ENCODE peak calls at places on chromosomes 12 and 14, in four cellular contexts. One of them, this sample, is unnamed.

GRCh38 chr12:50147281-50147680 is 19.9 kb downstream of the CERS5 start:
- DNase-seq in foreskin fibroblast: no peak
- DNase-seq in IMR-90: no peak
- DNase-seq in AG04450: no peak
- DNase-seq in this sample: no peak

GRCh38 chr14:35254736-35255135 is 37.4 kb upstream of the PSMA6 start:
- DNase-seq in AG04450: no peak
- DNase-seq in IMR-90: no peak
- DNase-seq in foreskin fibroblast: no peak
- DNase-seq in this sample: no peak

GRCh38 chr14:88005978-88006851 is 1.3 kb downstream of the GPR65 start:
- DNase-seq in IMR-90: no peak
- DNase-seq in AG04450: no peak
- DNase-seq in foreskin fibroblast: no peak
- DNase-seq in this sample: peak; percentile 36

GRCh38 chr12:118151755-118152154 is 15.8 kb downstream of the PEBP1 start:
- DNase-seq in AG04450: no peak
- DNase-seq in foreskin fibroblast: no peak
- DNase-seq in IMR-90: no peak
- DNase-seq in this sample: no peak

GRCh38 chr12:21918456-21918855 is 22.8 kb downstream of the ABCC9 start:
- DNase-seq in IMR-90: no peak
- DNase-seq in foreskin fibroblast: no peak
- DNase-seq in AG04450: no peak
- DNase-seq in this sample: no peak

GRCh38 chr14:45467023-45467422 is 214.0 kb upstream of the MIS18BP1 start:
- DNase-seq in foreskin fibroblast: no peak
- DNase-seq in IMR-90: no peak
- DNase-seq in AG04450: no peak
- DNase-seq in this sample: no peak

GRCh38 chr12:27446436-27446835 is at the start of gene SMCO2:
- DNase-seq in IMR-90: no peak
- DNase-seq in AG04450: no peak
- DNase-seq in foreskin fibroblast: no peak
- DNase-seq in this sample: no peak

GRCh38 chr12:124913474-124914391 is 717 bp downstream of the UBC start:
- DNase-seq in foreskin fibroblast: peak; percentile 50
- DNase-seq in IMR-90: peak; percentile 68
- DNase-seq in AG04450: no peak
- DNase-seq in this sample: peak; percentile 85

GRCh38 chr12:109967383-109968031 is 28.7 kb downstream of the GIT2 start:
- DNase-seq in IMR-90: no peak
- DNase-seq in foreskin fibroblast: no peak
- DNase-seq in AG04450: no peak
- DNase-seq in this sample: no peak

GRCh38 chr12:11561416-11561815 is 88.1 kb upstream of the ETV6 start:
- DNase-seq in AG04450: no peak
- DNase-seq in foreskin fibroblast: no peak
- DNase-seq in IMR-90: no peak
- DNase-seq in this sample: no peak

GRCh38 chr12:116735951-116736599 is 1.8 kb downstream of the SPRING1 start:
- DNase-seq in AG04450: no peak
- DNase-seq in foreskin fibroblast: no peak
- DNase-seq in IMR-90: no peak
- DNase-seq in this sample: no peak

GRCh38 chr14:51869426-51870113 is 9.2 kb downstream of the GNG2 start:
- DNase-seq in IMR-90: no peak
- DNase-seq in AG04450: no peak
- DNase-seq in foreskin fibroblast: no peak
- DNase-seq in this sample: no peak

GRCh38 chr12:11875414-11875935 is 195.3 kb upstream of the BCL2L14 start:
- DNase-seq in foreskin fibroblast: no peak
- DNase-seq in IMR-90: no peak
- DNase-seq in AG04450: no peak
- DNase-seq in this sample: no peak

GRCh38 chr12:116529048-116529447 is 30.1 kb upstream of the MAP1LC3B2 start:
- DNase-seq in AG04450: no peak
- DNase-seq in IMR-90: peak; percentile 59
- DNase-seq in foreskin fibroblast: peak; percentile 76
- DNase-seq in this sample: no peak

GRCh38 chr14:73273799-73274198 is 36.5 kb downstream of the PAPLN start:
- DNase-seq in IMR-90: no peak
- DNase-seq in AG04450: no peak
- DNase-seq in foreskin fibroblast: no peak
- DNase-seq in this sample: no peak

GRCh38 chr12:41049033-41049432 is 139.1 kb upstream of the PDZRN4 start:
- DNase-seq in IMR-90: no peak
- DNase-seq in AG04450: no peak
- DNase-seq in foreskin fibroblast: no peak
- DNase-seq in this sample: no peak

GRCh38 chr14:68084256-68084655 is 264.7 kb downstream of the RAD51B start:
- DNase-seq in foreskin fibroblast: peak; percentile 19
- DNase-seq in AG04450: no peak
- DNase-seq in IMR-90: peak; percentile 45
- DNase-seq in this sample: no peak

GRCh38 chr14:88914956-88915355 is 90.5 kb downstream of the TTC8 start:
- DNase-seq in foreskin fibroblast: no peak
- DNase-seq in AG04450: no peak
- DNase-seq in IMR-90: no peak
- DNase-seq in this sample: no peak

GRCh38 chr12:6772331-6772695 is at the start of gene LAG3:
- DNase-seq in AG04450: no peak
- DNase-seq in IMR-90: no peak
- DNase-seq in foreskin fibroblast: no peak
- DNase-seq in this sample: no peak

GRCh38 chr14:104977681-104978647 is at the start of gene AHNAK2:
- DNase-seq in foreskin fibroblast: peak; percentile 82
- DNase-seq in AG04450: peak; percentile 20
- DNase-seq in IMR-90: peak; percentile 67
- DNase-seq in this sample: peak; percentile 67

GRCh38 chr14:100059433-100059781 is 5.8 kb upstream of the EVL start:
- DNase-seq in IMR-90: no peak
- DNase-seq in AG04450: no peak
- DNase-seq in foreskin fibroblast: no peak
- DNase-seq in this sample: no peak

GRCh38 chr14:65156568-65157366 is 54.5 kb upstream of the MAX start:
- DNase-seq in foreskin fibroblast: peak; percentile 73
- DNase-seq in AG04450: peak; percentile 34
- DNase-seq in IMR-90: peak; percentile 78
- DNase-seq in this sample: no peak

GRCh38 chr14:69572634-69573135 is 2.0 kb downstream of the CCDC177 start:
- DNase-seq in foreskin fibroblast: no peak
- DNase-seq in AG04450: no peak
- DNase-seq in IMR-90: no peak
- DNase-seq in this sample: no peak

GRCh38 chr14:22185191-22185590 is 403.8 kb downstream of the DAD1 start:
- DNase-seq in foreskin fibroblast: no peak
- DNase-seq in AG04450: no peak
- DNase-seq in IMR-90: peak; percentile 69
- DNase-seq in this sample: no peak

GRCh38 chr12:4114986-4115385 is 158.6 kb upstream of the CCND2 start:
- DNase-seq in foreskin fibroblast: no peak
- DNase-seq in AG04450: no peak
- DNase-seq in IMR-90: no peak
- DNase-seq in this sample: no peak

GRCh38 chr12:76880156-76881023 is 1.6 kb upstream of the CSRP2 start:
- DNase-seq in IMR-90: peak; percentile 88
- DNase-seq in AG04450: no peak
- DNase-seq in foreskin fibroblast: no peak
- DNase-seq in this sample: no peak

GRCh38 chr12:1797991-1798733 is 22.2 kb upstream of the LRTM2 start:
- DNase-seq in foreskin fibroblast: no peak
- DNase-seq in IMR-90: no peak
- DNase-seq in AG04450: no peak
- DNase-seq in this sample: no peak

GRCh38 chr12:116880213-116880816 is 926 bp downstream of the HRK start:
- DNase-seq in IMR-90: no peak
- DNase-seq in AG04450: no peak
- DNase-seq in foreskin fibroblast: no peak
- DNase-seq in this sample: no peak

GRCh38 chr14:61885203-61885961 is 123.2 kb downstream of the SNAPC1 start:
- DNase-seq in IMR-90: no peak
- DNase-seq in AG04450: no peak
- DNase-seq in foreskin fibroblast: no peak
- DNase-seq in this sample: no peak

GRCh38 chr12:70758494-70758845 is 121.2 kb upstream of the PTPRB start:
- DNase-seq in foreskin fibroblast: no peak
- DNase-seq in IMR-90: no peak
- DNase-seq in AG04450: no peak
- DNase-seq in this sample: no peak

GRCh38 chr12:7012024-7012607 is 6.2 kb downstream of the LPCAT3 start:
- DNase-seq in foreskin fibroblast: no peak
- DNase-seq in AG04450: no peak
- DNase-seq in IMR-90: no peak
- DNase-seq in this sample: no peak

GRCh38 chr12:126974779-126975178 is 1292.2 kb upstream of the TMEM132C start:
- DNase-seq in foreskin fibroblast: no peak
- DNase-seq in IMR-90: no peak
- DNase-seq in AG04450: no peak
- DNase-seq in this sample: no peak

GRCh38 chr12:57592551-57593165 is 1.7 kb downstream of the PIP4K2C start:
- DNase-seq in foreskin fibroblast: no peak
- DNase-seq in AG04450: no peak
- DNase-seq in IMR-90: peak; percentile 30
- DNase-seq in this sample: peak; percentile 17

GRCh38 chr12:64946132-64946829 is 121.8 kb downstream of the TBC1D30 start:
- DNase-seq in IMR-90: peak; percentile 7
- DNase-seq in AG04450: no peak
- DNase-seq in foreskin fibroblast: no peak
- DNase-seq in this sample: peak; percentile 96

GRCh38 chr12:95701722-95702418 is 88.7 kb downstream of the NTN4 start:
- DNase-seq in AG04450: no peak
- DNase-seq in foreskin fibroblast: no peak
- DNase-seq in IMR-90: no peak
- DNase-seq in this sample: no peak

GRCh38 chr14:97153527-97153926 is 356.3 kb downstream of the VRK1 start:
- DNase-seq in foreskin fibroblast: no peak
- DNase-seq in IMR-90: no peak
- DNase-seq in AG04450: no peak
- DNase-seq in this sample: no peak

GRCh38 chr14:60294670-60295069 is 45.6 kb downstream of the PPM1A start:
- DNase-seq in IMR-90: no peak
- DNase-seq in foreskin fibroblast: no peak
- DNase-seq in AG04450: no peak
- DNase-seq in this sample: no peak

GRCh38 chr12:81896771-81897170 is 137.6 kb upstream of the PPFIA2 start:
- DNase-seq in AG04450: no peak
- DNase-seq in foreskin fibroblast: no peak
- DNase-seq in IMR-90: no peak
- DNase-seq in this sample: no peak

GRCh38 chr12:57456145-57456700 is 1.1 kb downstream of the INHBE start:
- DNase-seq in IMR-90: peak; percentile 44
- DNase-seq in AG04450: no peak
- DNase-seq in foreskin fibroblast: no peak
- DNase-seq in this sample: no peak

This sample was measured in Ammon's horn.